ENCODE peak calls at places on chromosomes 12 and 14, in seven cellular contexts. F is effector CD4-positive, alpha-beta T cell; S is epithelial cell of esophagus; M is HT1080; B is HT-29; V is left lobe of liver; N is left ventricle myocardium superior. U is an unnamed sample.

GRCh38 chr14:63448841-63449240 is 94.3 kb downstream of the PPP2R5E start:
- DNase-seq in M (no peak), S (peak; percentile 88), B (no peak), F (no peak), N (no peak), V (no peak), U (no peak)

GRCh38 chr12:111775205-111776193 is 8.8 kb downstream of the ALDH2 start:
- DNase-seq in N (peak; percentile 87), F (no peak), M (no peak), B (peak; percentile 70), V (peak; percentile 94), S (peak; percentile 60), U (peak; percentile 86)

GRCh38 chr14:26598081-26598671 is 343 bp upstream of the NOVA1 start:
- DNase-seq in M (peak; percentile 10), B (peak; percentile 34), S (peak; percentile 14), F (no peak), V (peak; percentile 53), N (peak; percentile 81), U (peak; percentile 17)

GRCh38 chr12:49797452-49797782 is 30.8 kb downstream of the NCKAP5L start:
- DNase-seq in M (no peak), B (no peak), S (no peak), F (no peak), N (no peak), V (no peak), U (no peak)

GRCh38 chr12:45336331-45336730 is 120.4 kb downstream of the ANO6 start:
- DNase-seq in V (no peak), S (peak; percentile 94), M (peak; percentile 81), N (no peak), B (no peak), F (no peak), U (no peak)

GRCh38 chr12:124862768-124863408 is 776 bp downstream of the SCARB1 start:
- DNase-seq in V (peak; percentile 71), M (no peak), S (peak; percentile 44), N (no peak), F (no peak), B (peak; percentile 45), U (peak; percentile 63)

GRCh38 chr14:85911044-85911443 is 381.1 kb downstream of the FLRT2 start:
- DNase-seq in F (no peak), B (no peak), N (no peak), M (no peak), V (no peak), S (no peak), U (no peak)

GRCh38 chr14:26180221-26180620 is 417.6 kb downstream of the NOVA1 start:
- DNase-seq in N (no peak), M (no peak), S (no peak), B (no peak), V (no peak), F (no peak), U (no peak)

GRCh38 chr12:132205271-132206092 is 61.2 kb downstream of the NOC4L start:
- DNase-seq in M (no peak), N (no peak), S (no peak), F (no peak), B (no peak), V (no peak), U (peak; percentile 69)

GRCh38 chr12:109304485-109304884 is 4.6 kb downstream of the FOXN4 start:
- DNase-seq in S (no peak), M (no peak), V (no peak), F (no peak), B (no peak), N (no peak), U (no peak)

GRCh38 chr12:91786490-91787272 is 359.0 kb downstream of the BTG1 start:
- DNase-seq in N (no peak), M (no peak), B (no peak), V (no peak), F (no peak), S (no peak), U (no peak)

GRCh38 chr12:6868211-6869048 is 1.1 kb downstream of the TPI1 start:
- DNase-seq in S (peak; percentile 18), M (peak; percentile 42), V (no peak), B (peak; percentile 30), N (no peak), F (no peak), U (no peak)

GRCh38 chr12:53179694-53180269 is 740 bp upstream of the ZNF740 start:
- DNase-seq in N (no peak), S (no peak), B (peak; percentile 62), F (no peak), M (no peak), V (no peak), U (no peak)

GRCh38 chr12:29961231-29961630 is 177.5 kb upstream of the TMTC1 start:
- DNase-seq in S (no peak), F (no peak), B (no peak), N (no peak), M (no peak), V (no peak), U (no peak)

GRCh38 chr12:109126781-109127180 is 10.4 kb downstream of the ACACB start:
- DNase-seq in B (no peak), V (no peak), F (no peak), M (no peak), N (no peak), S (no peak), U (no peak)

GRCh38 chr12:108722992-108723766 is 8.1 kb downstream of the CORO1C start:
- DNase-seq in B (no peak), V (no peak), F (no peak), M (peak; percentile 86), S (peak; percentile 83), N (no peak), U (no peak)

GRCh38 chr14:37483672-37484071 is 111.4 kb downstream of the FOXA1 start:
- DNase-seq in N (no peak), B (no peak), V (no peak), M (no peak), F (no peak), S (no peak), U (no peak)

GRCh38 chr12:124292385-124292784 is 2.5 kb upstream of the RFLNA start:
- DNase-seq in F (no peak), N (no peak), S (no peak), M (no peak), V (no peak), B (no peak), U (no peak)

GRCh38 chr14:95290769-95291440 is 28.8 kb downstream of the CLMN start:
- DNase-seq in M (no peak), B (peak; percentile 80), N (peak; percentile 68), V (peak; percentile 43), F (no peak), S (peak; percentile 72), U (peak; percentile 47)

GRCh38 chr12:56029666-56030293 is 8.9 kb downstream of the IKZF4 start:
- DNase-seq in V (no peak), N (no peak), S (peak; percentile 66), M (peak; percentile 48), B (peak; percentile 74), F (peak; percentile 28), U (peak; percentile 59)

GRCh38 chr14:89445252-89445973 is 28.4 kb upstream of the FOXN3 start:
- DNase-seq in V (no peak), M (peak; percentile 30), S (no peak), N (no peak), F (no peak), B (no peak), U (no peak)

U was measured in GM20000.